ENCODE peak calls at places on chromosomes 6 and 20, in five cellular contexts. One of them, this sample, is unnamed.

GRCh38 chr20:25987073-25987927 is 290.6 kb upstream of the ZNF337 start:
- DNase-seq in fibroblast of the aortic adventitia: peak
- DNase-seq in PC-9: peak
- DNase-seq in A549: peak
- DNase-seq in MCF 10A: no peak
- DNase-seq in this sample: peak

GRCh38 chr6:109695468-109695867 is 4.4 kb downstream of the FIG4 start:
- DNase-seq in A549: peak
- DNase-seq in PC-9: no peak
- DNase-seq in fibroblast of the aortic adventitia: no peak
- DNase-seq in MCF 10A: peak
- DNase-seq in this sample: peak

GRCh38 chr6:39059496-39060310 is 11.1 kb downstream of the GLP1R start:
- DNase-seq in A549: no peak
- DNase-seq in fibroblast of the aortic adventitia: peak
- DNase-seq in PC-9: no peak
- DNase-seq in MCF 10A: peak
- DNase-seq in this sample: no peak

GRCh38 chr6:148577687-148578488 is 168.9 kb upstream of the UST start:
- DNase-seq in fibroblast of the aortic adventitia: peak
- DNase-seq in PC-9: peak
- DNase-seq in A549: peak
- DNase-seq in MCF 10A: peak
- DNase-seq in this sample: peak

GRCh38 chr20:31605031-31605901 is at the start of gene ID1:
- DNase-seq in PC-9: peak
- DNase-seq in MCF 10A: peak
- DNase-seq in A549: peak
- DNase-seq in fibroblast of the aortic adventitia: peak
- DNase-seq in this sample: peak

GRCh38 chr6:154606457-154606856 is 96.0 kb upstream of the CNKSR3 start:
- DNase-seq in MCF 10A: no peak
- DNase-seq in fibroblast of the aortic adventitia: no peak
- DNase-seq in A549: no peak
- DNase-seq in PC-9: no peak
- DNase-seq in this sample: no peak

GRCh38 chr6:89782222-89782621 is 37.4 kb downstream of the MDN1 start:
- DNase-seq in A549: no peak
- DNase-seq in PC-9: no peak
- DNase-seq in fibroblast of the aortic adventitia: no peak
- DNase-seq in MCF 10A: no peak
- DNase-seq in this sample: no peak

GRCh38 chr20:59831024-59831900 is 102.2 kb downstream of the SYCP2 start:
- DNase-seq in MCF 10A: peak
- DNase-seq in PC-9: peak
- DNase-seq in fibroblast of the aortic adventitia: no peak
- DNase-seq in A549: no peak
- DNase-seq in this sample: no peak

GRCh38 chr6:99960027-99960426 is 34.0 kb downstream of the MCHR2 start:
- DNase-seq in fibroblast of the aortic adventitia: no peak
- DNase-seq in A549: no peak
- DNase-seq in PC-9: no peak
- DNase-seq in MCF 10A: no peak
- DNase-seq in this sample: no peak

GRCh38 chr6:169527306-169527705 is 174.5 kb downstream of the WDR27 start:
- DNase-seq in A549: no peak
- DNase-seq in MCF 10A: no peak
- DNase-seq in fibroblast of the aortic adventitia: peak
- DNase-seq in PC-9: no peak
- DNase-seq in this sample: no peak

GRCh38 chr6:52310932-52311331 is 26.4 kb upstream of the MCM3 start:
- DNase-seq in fibroblast of the aortic adventitia: no peak
- DNase-seq in A549: no peak
- DNase-seq in PC-9: no peak
- DNase-seq in MCF 10A: no peak
- DNase-seq in this sample: no peak

GRCh38 chr6:138101946-138102731 is 5.1 kb downstream of the PERP start:
- DNase-seq in PC-9: no peak
- DNase-seq in MCF 10A: no peak
- DNase-seq in A549: no peak
- DNase-seq in fibroblast of the aortic adventitia: no peak
- DNase-seq in this sample: no peak

GRCh38 chr20:21808863-21809664 is 103.6 kb downstream of the PAX1 start:
- DNase-seq in A549: peak
- DNase-seq in fibroblast of the aortic adventitia: peak
- DNase-seq in MCF 10A: no peak
- DNase-seq in PC-9: peak
- DNase-seq in this sample: peak

GRCh38 chr6:392441-393390 is 1.2 kb downstream of the IRF4 start:
- DNase-seq in A549: no peak
- DNase-seq in fibroblast of the aortic adventitia: no peak
- DNase-seq in PC-9: no peak
- DNase-seq in MCF 10A: no peak
- DNase-seq in this sample: peak

GRCh38 chr6:35497571-35498406 is 910 bp upstream of the TEAD3 start:
- DNase-seq in fibroblast of the aortic adventitia: peak
- DNase-seq in A549: peak
- DNase-seq in PC-9: no peak
- DNase-seq in MCF 10A: peak
- DNase-seq in this sample: peak

GRCh38 chr6:151257984-151258445 is 18.2 kb downstream of the AKAP12 start:
- DNase-seq in MCF 10A: no peak
- DNase-seq in PC-9: no peak
- DNase-seq in fibroblast of the aortic adventitia: peak
- DNase-seq in A549: no peak
- DNase-seq in this sample: no peak

GRCh38 chr6:95866732-95867131 is 149.0 kb upstream of the FUT9 start:
- DNase-seq in MCF 10A: peak
- DNase-seq in A549: peak
- DNase-seq in fibroblast of the aortic adventitia: no peak
- DNase-seq in PC-9: peak
- DNase-seq in this sample: peak

DNA sequence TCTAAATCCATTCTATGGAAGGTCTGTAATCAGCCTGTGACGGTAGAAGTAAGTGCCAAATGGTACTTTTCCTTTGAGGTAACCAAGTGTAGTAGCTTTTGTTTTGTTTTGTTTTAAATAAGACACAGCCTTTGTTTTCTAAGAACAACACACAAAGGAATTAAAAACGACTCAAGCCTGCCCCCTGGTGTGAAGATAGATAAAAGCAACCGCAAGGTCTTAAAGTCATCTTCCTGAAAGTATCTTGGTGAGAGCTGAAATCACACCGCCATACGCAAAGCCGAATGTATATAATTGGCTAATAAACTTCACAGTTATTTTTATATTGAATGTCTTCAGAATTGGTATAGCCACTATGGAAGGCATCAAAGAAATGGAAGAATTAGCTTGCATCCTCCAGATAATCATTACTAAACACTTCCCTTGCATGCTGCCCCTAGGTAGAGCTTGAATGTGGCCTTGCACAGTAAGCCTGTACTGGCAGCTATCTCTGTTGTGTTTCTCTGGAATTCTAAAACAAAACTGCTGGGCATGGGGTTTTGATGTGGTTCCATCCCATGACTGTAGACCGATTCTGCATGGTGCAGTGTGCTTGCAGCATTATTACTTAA is 95.6 kb downstream of the LAMP5 start:
- DNase-seq in PC-9: no peak
- DNase-seq in fibroblast of the aortic adventitia: peak
- DNase-seq in A549: peak
- DNase-seq in MCF 10A: peak
- DNase-seq in this sample: peak
- TF ChIP-seq CTCF in PC-9: peak
- TF ChIP-seq CTCF in fibroblast of the aortic adventitia: peak
- TF ChIP-seq CTCF in A549: peak
- TF ChIP-seq CTCF in MCF 10A: peak
- TF ChIP-seq CTCF in this sample: peak

GRCh38 chr6:12286381-12287132 is 3.6 kb upstream of the EDN1 start:
- DNase-seq in A549: no peak
- DNase-seq in PC-9: no peak
- DNase-seq in fibroblast of the aortic adventitia: peak
- DNase-seq in MCF 10A: peak
- DNase-seq in this sample: no peak

GRCh38 chr6:12280901-12281300 is 9.3 kb upstream of the EDN1 start:
- DNase-seq in A549: no peak
- DNase-seq in fibroblast of the aortic adventitia: no peak
- DNase-seq in PC-9: no peak
- DNase-seq in MCF 10A: no peak
- DNase-seq in this sample: no peak

GRCh38 chr6:12280458-12280857 is 9.7 kb upstream of the EDN1 start:
- DNase-seq in MCF 10A: peak
- DNase-seq in PC-9: peak
- DNase-seq in A549: peak
- DNase-seq in fibroblast of the aortic adventitia: peak
- DNase-seq in this sample: no peak

GRCh38 chr6:12288211-12288618 is 1.9 kb upstream of the EDN1 start:
- DNase-seq in MCF 10A: peak
- DNase-seq in A549: peak
- DNase-seq in fibroblast of the aortic adventitia: no peak
- DNase-seq in PC-9: peak
- DNase-seq in this sample: no peak

GRCh38 chr6:12283904-12284303 is 6.3 kb upstream of the EDN1 start:
- DNase-seq in MCF 10A: no peak
- DNase-seq in fibroblast of the aortic adventitia: no peak
- DNase-seq in PC-9: no peak
- DNase-seq in A549: no peak
- DNase-seq in this sample: no peak
- TF ChIP-seq CTCF in MCF 10A: no peak
- TF ChIP-seq CTCF in fibroblast of the aortic adventitia: no peak
- TF ChIP-seq CTCF in PC-9: peak
- TF ChIP-seq CTCF in A549: peak
- TF ChIP-seq CTCF in this sample: peak

GRCh38 chr6:5078121-5078695 is 6.9 kb upstream of the PPP1R3G start:
- DNase-seq in fibroblast of the aortic adventitia: no peak
- DNase-seq in MCF 10A: peak
- DNase-seq in A549: peak
- DNase-seq in PC-9: no peak
- DNase-seq in this sample: no peak
- TF ChIP-seq CTCF in fibroblast of the aortic adventitia: no peak
- TF ChIP-seq CTCF in MCF 10A: no peak
- TF ChIP-seq CTCF in A549: no peak
- TF ChIP-seq CTCF in PC-9: no peak
- TF ChIP-seq CTCF in this sample: no peak

GRCh38 chr20:62581308-62581707 is 61.0 kb upstream of the SLCO4A1 start:
- DNase-seq in fibroblast of the aortic adventitia: no peak
- DNase-seq in PC-9: no peak
- DNase-seq in A549: no peak
- DNase-seq in MCF 10A: no peak
- DNase-seq in this sample: no peak

GRCh38 chr20:62585571-62585970 is 56.7 kb upstream of the SLCO4A1 start:
- DNase-seq in A549: no peak
- DNase-seq in PC-9: no peak
- DNase-seq in MCF 10A: no peak
- DNase-seq in fibroblast of the aortic adventitia: no peak
- DNase-seq in this sample: no peak

GRCh38 chr20:62581806-62582205 is 60.5 kb upstream of the SLCO4A1 start:
- DNase-seq in fibroblast of the aortic adventitia: no peak
- DNase-seq in MCF 10A: no peak
- DNase-seq in A549: no peak
- DNase-seq in PC-9: no peak
- DNase-seq in this sample: no peak

GRCh38 chr20:62584671-62585512 is 57.4 kb upstream of the SLCO4A1 start:
- DNase-seq in MCF 10A: no peak
- DNase-seq in PC-9: no peak
- DNase-seq in fibroblast of the aortic adventitia: no peak
- DNase-seq in A549: no peak
- DNase-seq in this sample: no peak

GRCh38 chr20:62583424-62583920 is 58.8 kb upstream of the SLCO4A1 start:
- DNase-seq in A549: peak
- DNase-seq in PC-9: no peak
- DNase-seq in fibroblast of the aortic adventitia: peak
- DNase-seq in MCF 10A: no peak
- DNase-seq in this sample: no peak
- TF ChIP-seq CTCF in A549: no peak
- TF ChIP-seq CTCF in PC-9: no peak
- TF ChIP-seq CTCF in fibroblast of the aortic adventitia: no peak
- TF ChIP-seq CTCF in MCF 10A: no peak
- TF ChIP-seq CTCF in this sample: no peak

DNA sequence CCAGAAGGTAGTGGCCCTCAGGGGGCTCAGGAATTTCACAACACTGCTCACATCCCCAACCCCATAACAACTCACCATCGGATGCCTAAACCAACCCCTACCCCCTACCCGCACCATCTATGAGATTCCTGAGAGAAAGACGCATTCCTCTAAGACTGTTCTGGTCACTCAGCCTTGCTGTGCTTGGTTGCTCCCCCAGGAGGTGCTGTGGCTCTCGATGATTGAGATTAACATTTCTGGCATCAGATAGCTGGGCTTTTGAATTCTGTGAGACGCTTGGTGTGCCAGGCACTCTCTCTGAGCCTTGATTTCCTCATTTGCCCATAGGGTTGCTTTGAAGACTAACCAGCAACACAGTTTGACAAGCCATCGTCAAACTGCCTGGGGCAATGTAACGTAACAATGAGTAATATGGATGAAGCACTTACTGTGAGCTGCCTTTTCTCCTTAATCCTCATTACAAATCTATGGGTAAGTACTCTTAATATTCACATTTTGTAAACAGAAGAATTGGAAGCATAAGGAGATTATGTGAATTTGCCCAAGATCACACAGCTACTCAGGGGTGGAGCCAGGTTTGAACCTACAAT is 978 bp downstream of the WFDC6 start:
- DNase-seq in A549: no peak
- DNase-seq in PC-9: no peak
- DNase-seq in fibroblast of the aortic adventitia: no peak
- DNase-seq in MCF 10A: peak
- DNase-seq in this sample: no peak
- TF ChIP-seq CTCF in A549: no peak
- TF ChIP-seq CTCF in PC-9: peak
- TF ChIP-seq CTCF in fibroblast of the aortic adventitia: no peak
- TF ChIP-seq CTCF in MCF 10A: peak
- TF ChIP-seq CTCF in this sample: no peak

GRCh38 chr6:83590413-83590812 is 78.1 kb downstream of the PRSS35 start:
- DNase-seq in MCF 10A: peak
- DNase-seq in A549: no peak
- DNase-seq in PC-9: no peak
- DNase-seq in fibroblast of the aortic adventitia: no peak
- DNase-seq in this sample: no peak

GRCh38 chr6:83593395-83593785 is 81.1 kb downstream of the PRSS35 start:
- DNase-seq in A549: no peak
- DNase-seq in PC-9: no peak
- DNase-seq in fibroblast of the aortic adventitia: no peak
- DNase-seq in MCF 10A: no peak
- DNase-seq in this sample: no peak

GRCh38 chr6:83594936-83595335 is 82.6 kb downstream of the PRSS35 start:
- DNase-seq in fibroblast of the aortic adventitia: no peak
- DNase-seq in MCF 10A: no peak
- DNase-seq in PC-9: no peak
- DNase-seq in A549: no peak
- DNase-seq in this sample: no peak

GRCh38 chr6:83597511-83597910 is 85.2 kb downstream of the PRSS35 start:
- DNase-seq in MCF 10A: no peak
- DNase-seq in PC-9: no peak
- DNase-seq in fibroblast of the aortic adventitia: no peak
- DNase-seq in A549: no peak
- DNase-seq in this sample: no peak

GRCh38 chr6:83592770-83593394 is 80.5 kb downstream of the PRSS35 start:
- DNase-seq in MCF 10A: peak
- DNase-seq in PC-9: no peak
- DNase-seq in fibroblast of the aortic adventitia: peak
- DNase-seq in A549: peak
- DNase-seq in this sample: peak
- TF ChIP-seq CTCF in MCF 10A: peak
- TF ChIP-seq CTCF in PC-9: peak
- TF ChIP-seq CTCF in fibroblast of the aortic adventitia: peak
- TF ChIP-seq CTCF in A549: peak
- TF ChIP-seq CTCF in this sample: peak

GRCh38 chr6:34074064-34074739 is 71.7 kb downstream of the GRM4 start:
- DNase-seq in MCF 10A: no peak
- DNase-seq in fibroblast of the aortic adventitia: no peak
- DNase-seq in PC-9: no peak
- DNase-seq in A549: no peak
- DNase-seq in this sample: no peak
- TF ChIP-seq CTCF in MCF 10A: no peak
- TF ChIP-seq CTCF in fibroblast of the aortic adventitia: no peak
- TF ChIP-seq CTCF in PC-9: no peak
- TF ChIP-seq CTCF in A549: no peak
- TF ChIP-seq CTCF in this sample: no peak

This sample was measured in endothelial cell.